ENCODE peak calls at places on chromosomes 2 and 18, in ten cellular contexts. One of them, this sample, is unnamed.

GRCh38 chr2:153946036-153946435 is 74.3 kb downstream of the GALNT13 start:
- DNase-seq in CD8-positive, alpha-beta memory T cell: no peak
- DNase-seq in vagina: no peak
- DNase-seq in IMR-90: no peak
- DNase-seq in upper lobe of right lung: no peak
- DNase-seq in K562: no peak
- DNase-seq in iPS DF 6.9: no peak
- DNase-seq in cardiac muscle cell: no peak
- DNase-seq in astrocyte: no peak
- DNase-seq in psoas muscle: no peak
- DNase-seq in this sample: no peak

GRCh38 chr2:29528891-29529520 is 392.4 kb downstream of the ALK start:
- DNase-seq in IMR-90: peak; percentile 79
- DNase-seq in psoas muscle: peak; percentile 38
- DNase-seq in iPS DF 6.9: no peak
- DNase-seq in vagina: no peak
- DNase-seq in upper lobe of right lung: peak; percentile 69
- DNase-seq in CD8-positive, alpha-beta memory T cell: no peak
- DNase-seq in K562: no peak
- DNase-seq in cardiac muscle cell: peak; percentile 46
- DNase-seq in astrocyte: peak; percentile 73
- DNase-seq in this sample: no peak

GRCh38 chr2:237045449-237045848 is 40.2 kb upstream of the COPS8 start:
- DNase-seq in K562: no peak
- DNase-seq in vagina: no peak
- DNase-seq in astrocyte: peak; percentile 10
- DNase-seq in CD8-positive, alpha-beta memory T cell: no peak
- DNase-seq in iPS DF 6.9: no peak
- DNase-seq in upper lobe of right lung: no peak
- DNase-seq in psoas muscle: no peak
- DNase-seq in IMR-90: no peak
- DNase-seq in cardiac muscle cell: no peak
- DNase-seq in this sample: no peak

GRCh38 chr2:128734521-128735295 is 416.0 kb upstream of the HS6ST1 start:
- DNase-seq in vagina: no peak
- DNase-seq in cardiac muscle cell: no peak
- DNase-seq in CD8-positive, alpha-beta memory T cell: no peak
- DNase-seq in astrocyte: peak; percentile 47
- DNase-seq in upper lobe of right lung: peak; percentile 78
- DNase-seq in IMR-90: peak; percentile 29
- DNase-seq in K562: no peak
- DNase-seq in iPS DF 6.9: no peak
- DNase-seq in psoas muscle: peak; percentile 37
- DNase-seq in this sample: no peak

GRCh38 chr2:128506127-128506526 is 187.5 kb upstream of the HS6ST1 start:
- DNase-seq in IMR-90: no peak
- DNase-seq in upper lobe of right lung: peak; percentile 32
- DNase-seq in psoas muscle: no peak
- DNase-seq in astrocyte: no peak
- DNase-seq in CD8-positive, alpha-beta memory T cell: no peak
- DNase-seq in cardiac muscle cell: no peak
- DNase-seq in K562: no peak
- DNase-seq in vagina: no peak
- DNase-seq in iPS DF 6.9: no peak
- DNase-seq in this sample: no peak

GRCh38 chr2:105864262-105864661 is 119.5 kb downstream of the NCK2 start:
- DNase-seq in vagina: no peak
- DNase-seq in CD8-positive, alpha-beta memory T cell: no peak
- DNase-seq in cardiac muscle cell: no peak
- DNase-seq in iPS DF 6.9: no peak
- DNase-seq in psoas muscle: no peak
- DNase-seq in IMR-90: no peak
- DNase-seq in upper lobe of right lung: no peak
- DNase-seq in K562: no peak
- DNase-seq in astrocyte: no peak
- DNase-seq in this sample: peak; percentile 56

GRCh38 chr2:175750195-175750594 is 251.9 kb downstream of the LNPK start:
- DNase-seq in IMR-90: no peak
- DNase-seq in cardiac muscle cell: no peak
- DNase-seq in psoas muscle: no peak
- DNase-seq in CD8-positive, alpha-beta memory T cell: no peak
- DNase-seq in vagina: no peak
- DNase-seq in K562: no peak
- DNase-seq in upper lobe of right lung: no peak
- DNase-seq in iPS DF 6.9: no peak
- DNase-seq in astrocyte: no peak
- DNase-seq in this sample: no peak

GRCh38 chr2:202541137-202541536 is 93.6 kb upstream of the FAM117B start:
- DNase-seq in psoas muscle: no peak
- DNase-seq in IMR-90: no peak
- DNase-seq in iPS DF 6.9: no peak
- DNase-seq in astrocyte: peak; percentile 11
- DNase-seq in cardiac muscle cell: no peak
- DNase-seq in CD8-positive, alpha-beta memory T cell: no peak
- DNase-seq in K562: no peak
- DNase-seq in vagina: no peak
- DNase-seq in upper lobe of right lung: no peak
- DNase-seq in this sample: no peak

DNA sequence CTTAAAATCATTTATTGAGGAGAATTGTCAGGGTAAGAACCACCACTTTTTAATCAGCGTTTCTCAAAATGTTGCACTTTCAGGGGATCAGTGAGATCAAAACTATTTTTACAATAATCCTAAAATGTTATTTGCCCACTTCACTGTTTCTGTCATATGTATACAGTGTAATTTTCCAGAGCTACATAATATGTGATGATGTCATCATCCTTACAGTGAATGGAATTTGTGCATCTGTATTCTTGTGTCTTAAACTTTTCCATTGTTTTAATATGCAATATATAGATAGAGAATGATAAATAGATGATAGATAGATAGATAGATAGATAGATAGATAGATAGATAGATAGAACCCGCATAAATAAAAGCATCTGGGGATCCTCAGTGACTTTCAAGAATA is 518.0 kb downstream of the ADCYAP1 start:
- DNase-seq in K562: no peak
- DNase-seq in astrocyte: no peak
- DNase-seq in vagina: no peak
- DNase-seq in cardiac muscle cell: no peak
- DNase-seq in upper lobe of right lung: no peak
- DNase-seq in iPS DF 6.9: no peak
- DNase-seq in IMR-90: no peak
- DNase-seq in psoas muscle: no peak
- DNase-seq in CD8-positive, alpha-beta memory T cell: no peak
- DNase-seq in this sample: no peak
- H3K36me3 ChIP-seq in K562: no peaks in the 10 kb centered on the region
- H3K36me3 ChIP-seq in astrocyte: no peaks in the 10 kb centered on the region
- H3K36me3 ChIP-seq in vagina: no peaks in the 10 kb centered on the region
- H3K36me3 ChIP-seq in cardiac muscle cell: no peaks in the 10 kb centered on the region
- H3K36me3 ChIP-seq in upper lobe of right lung: no peaks in the 10 kb centered on the region
- H3K36me3 ChIP-seq in iPS DF 6.9: no peaks in the 10 kb centered on the region
- H3K36me3 ChIP-seq in IMR-90: no peaks in the 10 kb centered on the region
- H3K36me3 ChIP-seq in psoas muscle: no peaks in the 10 kb centered on the region
- H3K36me3 ChIP-seq in CD8-positive, alpha-beta memory T cell: no peaks in the 10 kb centered on the region
- H3K36me3 ChIP-seq in this sample: no peaks in the 10 kb centered on the region

GRCh38 chr2:223826995-223827394 is 10.4 kb downstream of the AP1S3 start:
- DNase-seq in IMR-90: no peak
- DNase-seq in psoas muscle: no peak
- DNase-seq in upper lobe of right lung: no peak
- DNase-seq in K562: no peak
- DNase-seq in cardiac muscle cell: no peak
- DNase-seq in astrocyte: no peak
- DNase-seq in CD8-positive, alpha-beta memory T cell: no peak
- DNase-seq in vagina: no peak
- DNase-seq in iPS DF 6.9: no peak
- DNase-seq in this sample: no peak

GRCh38 chr2:223820549-223820948 is 16.8 kb downstream of the AP1S3 start:
- DNase-seq in astrocyte: no peak
- DNase-seq in upper lobe of right lung: no peak
- DNase-seq in IMR-90: no peak
- DNase-seq in psoas muscle: no peak
- DNase-seq in cardiac muscle cell: no peak
- DNase-seq in iPS DF 6.9: no peak
- DNase-seq in vagina: no peak
- DNase-seq in K562: no peak
- DNase-seq in CD8-positive, alpha-beta memory T cell: no peak
- DNase-seq in this sample: no peak

GRCh38 chr2:223822818-223823217 is 14.6 kb downstream of the AP1S3 start:
- DNase-seq in K562: no peak
- DNase-seq in cardiac muscle cell: no peak
- DNase-seq in psoas muscle: no peak
- DNase-seq in IMR-90: no peak
- DNase-seq in astrocyte: no peak
- DNase-seq in upper lobe of right lung: no peak
- DNase-seq in iPS DF 6.9: no peak
- DNase-seq in vagina: no peak
- DNase-seq in CD8-positive, alpha-beta memory T cell: no peak
- DNase-seq in this sample: no peak

GRCh38 chr2:223828314-223828713 is 9.1 kb downstream of the AP1S3 start:
- DNase-seq in psoas muscle: no peak
- DNase-seq in CD8-positive, alpha-beta memory T cell: no peak
- DNase-seq in cardiac muscle cell: no peak
- DNase-seq in iPS DF 6.9: no peak
- DNase-seq in vagina: no peak
- DNase-seq in astrocyte: no peak
- DNase-seq in IMR-90: no peak
- DNase-seq in K562: no peak
- DNase-seq in upper lobe of right lung: no peak
- DNase-seq in this sample: no peak

DNA sequence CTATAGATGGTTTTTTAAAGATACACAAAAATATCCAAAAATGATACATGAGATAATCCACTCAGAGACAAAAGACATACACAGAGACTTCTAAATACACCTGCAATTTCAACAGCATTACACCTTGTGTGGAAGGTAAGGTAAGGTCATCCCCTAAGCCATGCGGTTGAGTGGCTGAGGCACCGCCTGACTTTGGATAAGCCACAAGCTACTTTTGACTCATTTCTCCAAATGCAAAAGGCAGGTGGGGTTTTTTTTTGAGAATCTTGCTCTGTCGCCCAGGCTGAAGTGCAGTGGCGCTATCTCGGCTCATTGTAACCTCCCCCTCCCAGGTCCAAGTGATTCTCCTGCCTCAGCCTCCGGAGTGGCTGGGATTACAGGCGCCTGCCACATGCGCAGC is 13.1 kb downstream of the AP1S3 start:
- DNase-seq in CD8-positive, alpha-beta memory T cell: no peak
- DNase-seq in vagina: no peak
- DNase-seq in cardiac muscle cell: no peak
- DNase-seq in psoas muscle: no peak
- DNase-seq in iPS DF 6.9: no peak
- DNase-seq in astrocyte: no peak
- DNase-seq in upper lobe of right lung: no peak
- DNase-seq in IMR-90: no peak
- DNase-seq in K562: no peak
- DNase-seq in this sample: no peak
- H3K4me1 ChIP-seq in CD8-positive, alpha-beta memory T cell: no peaks in the 10 kb centered on the region
- H3K4me1 ChIP-seq in vagina: no peaks in the 10 kb centered on the region
- H3K4me1 ChIP-seq in cardiac muscle cell: no peaks in the 10 kb centered on the region
- H3K4me1 ChIP-seq in psoas muscle: no peaks in the 10 kb centered on the region
- H3K4me1 ChIP-seq in iPS DF 6.9: no peaks in the 10 kb centered on the region
- H3K4me1 ChIP-seq in astrocyte: no peaks in the 10 kb centered on the region
- H3K4me1 ChIP-seq in upper lobe of right lung: no peaks in the 10 kb centered on the region
- H3K4me1 ChIP-seq in IMR-90: no peaks in the 10 kb centered on the region
- H3K4me1 ChIP-seq in K562: no peaks in the 10 kb centered on the region
- H3K4me1 ChIP-seq in this sample: no peaks in the 10 kb centered on the region

GRCh38 chr18:75317300-75317699 is 106.7 kb downstream of the TSHZ1 start:
- DNase-seq in psoas muscle: no peak
- DNase-seq in iPS DF 6.9: no peak
- DNase-seq in vagina: no peak
- DNase-seq in CD8-positive, alpha-beta memory T cell: no peak
- DNase-seq in upper lobe of right lung: no peak
- DNase-seq in cardiac muscle cell: no peak
- DNase-seq in IMR-90: no peak
- DNase-seq in K562: no peak
- DNase-seq in astrocyte: no peak
- DNase-seq in this sample: no peak

GRCh38 chr18:75316826-75317225 is 106.2 kb downstream of the TSHZ1 start:
- DNase-seq in iPS DF 6.9: no peak
- DNase-seq in IMR-90: no peak
- DNase-seq in K562: no peak
- DNase-seq in astrocyte: no peak
- DNase-seq in cardiac muscle cell: no peak
- DNase-seq in upper lobe of right lung: no peak
- DNase-seq in psoas muscle: no peak
- DNase-seq in CD8-positive, alpha-beta memory T cell: no peak
- DNase-seq in vagina: no peak
- DNase-seq in this sample: no peak

GRCh38 chr18:75317723-75318122 is 107.1 kb downstream of the TSHZ1 start:
- DNase-seq in cardiac muscle cell: no peak
- DNase-seq in IMR-90: no peak
- DNase-seq in vagina: no peak
- DNase-seq in astrocyte: no peak
- DNase-seq in iPS DF 6.9: no peak
- DNase-seq in CD8-positive, alpha-beta memory T cell: no peak
- DNase-seq in psoas muscle: no peak
- DNase-seq in upper lobe of right lung: no peak
- DNase-seq in K562: no peak
- DNase-seq in this sample: no peak

GRCh38 chr18:75314117-75314516 is 103.5 kb downstream of the TSHZ1 start:
- DNase-seq in K562: no peak
- DNase-seq in iPS DF 6.9: no peak
- DNase-seq in psoas muscle: no peak
- DNase-seq in vagina: no peak
- DNase-seq in CD8-positive, alpha-beta memory T cell: no peak
- DNase-seq in upper lobe of right lung: no peak
- DNase-seq in cardiac muscle cell: no peak
- DNase-seq in IMR-90: no peak
- DNase-seq in astrocyte: no peak
- DNase-seq in this sample: no peak

DNA sequence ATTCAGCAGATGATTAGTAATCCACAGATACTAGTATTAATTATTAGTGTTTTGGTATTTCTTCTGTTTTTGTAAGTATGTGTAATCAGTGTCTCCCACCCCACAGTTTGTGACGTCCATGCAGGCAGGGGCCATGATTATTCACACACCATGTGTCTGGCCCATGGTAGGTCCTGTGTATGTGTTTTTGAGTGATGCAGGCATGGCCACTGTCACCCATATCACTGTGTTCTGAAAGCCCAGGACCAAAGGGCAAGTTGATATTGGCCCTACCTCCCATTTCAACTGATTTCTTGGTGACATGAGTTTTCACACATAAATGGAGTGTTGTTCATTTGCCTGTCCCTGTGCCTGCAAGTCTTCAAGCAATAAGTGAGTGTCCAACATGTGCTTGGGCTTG is 104.0 kb downstream of the TSHZ1 start:
- DNase-seq in IMR-90: no peak
- DNase-seq in K562: no peak
- DNase-seq in iPS DF 6.9: no peak
- DNase-seq in vagina: no peak
- DNase-seq in CD8-positive, alpha-beta memory T cell: no peak
- DNase-seq in cardiac muscle cell: no peak
- DNase-seq in astrocyte: no peak
- DNase-seq in psoas muscle: no peak
- DNase-seq in upper lobe of right lung: no peak
- DNase-seq in this sample: no peak
- H3K36me3 ChIP-seq in IMR-90: no peaks in the 10 kb centered on the region
- H3K36me3 ChIP-seq in K562: no peaks in the 10 kb centered on the region
- H3K36me3 ChIP-seq in iPS DF 6.9: no peaks in the 10 kb centered on the region
- H3K36me3 ChIP-seq in vagina: no peaks in the 10 kb centered on the region
- H3K36me3 ChIP-seq in CD8-positive, alpha-beta memory T cell: no peaks in the 10 kb centered on the region
- H3K36me3 ChIP-seq in cardiac muscle cell: no peaks in the 10 kb centered on the region
- H3K36me3 ChIP-seq in astrocyte: no peaks in the 10 kb centered on the region
- H3K36me3 ChIP-seq in psoas muscle: no peaks in the 10 kb centered on the region
- H3K36me3 ChIP-seq in upper lobe of right lung: no peaks in the 10 kb centered on the region
- H3K36me3 ChIP-seq in this sample: no peaks in the 10 kb centered on the region

GRCh38 chr2:205717999-205718398 is 35.7 kb downstream of the NRP2 start:
- DNase-seq in CD8-positive, alpha-beta memory T cell: no peak
- DNase-seq in iPS DF 6.9: no peak
- DNase-seq in K562: no peak
- DNase-seq in astrocyte: no peak
- DNase-seq in psoas muscle: no peak
- DNase-seq in upper lobe of right lung: no peak
- DNase-seq in cardiac muscle cell: no peak
- DNase-seq in vagina: no peak
- DNase-seq in IMR-90: no peak
- DNase-seq in this sample: no peak
- H3K4me1 ChIP-seq in CD8-positive, alpha-beta memory T cell: no peaks in the 10 kb centered on the region
- H3K4me1 ChIP-seq in iPS DF 6.9: peaks cover 13% of the 10 kb centered on the region
- H3K4me1 ChIP-seq in K562: no peaks in the 10 kb centered on the region
- H3K4me1 ChIP-seq in astrocyte: peaks cover 21% of the 10 kb centered on the region
- H3K4me1 ChIP-seq in psoas muscle: no peaks in the 10 kb centered on the region
- H3K4me1 ChIP-seq in upper lobe of right lung: peaks cover 23% of the 10 kb centered on the region
- H3K4me1 ChIP-seq in cardiac muscle cell: peaks cover 20% of the 10 kb centered on the region
- H3K4me1 ChIP-seq in vagina: peaks cover 10% of the 10 kb centered on the region
- H3K4me1 ChIP-seq in IMR-90: peaks cover 21% of the 10 kb centered on the region
- H3K4me1 ChIP-seq in this sample: no peaks in the 10 kb centered on the region